ENCODE peak calls at places on chromosomes 2 and 18, in ten cellular contexts. Q is stimulated activated CD4-positive, alpha-beta T cell treated with anti-CD3 and anti-CD28 coated beads, Interleukin-12 subunit alpha, Interleukin-12 subunit beta, amount 100 ng/mL, for 48 hours; R is GM10248; E is pancreas; M is hippocampal formation; G is stimulated activated CD8-positive, alpha-beta memory T cell treated with anti-CD3 and anti-CD28 coated beads, Interleukin-15, amount 100 ng/mL, for 24 hours; P is left ventricle myocardium inferior; K is NCI-H1092 treated with DMSO at 0.1 percent for 48 hours; W is kidney glomerular epithelial cell; Y is activated naive CD8-positive, alpha-beta T cell treated with anti-CD3 and anti-CD28 coated beads, Interleukin-2, amount 10 ng/mL, durations not matched to agents 7 days and 5 days. O is an unnamed sample.

GRCh38 chr2:152499921-152500320 is 164.9 kb downstream of the FMNL2 start:
- DNase-seq in R (peak; percentile 15), E (no peak), M (no peak), K (no peak), W (peak; percentile 58), Q (no peak), G (no peak), P (no peak), Y (no peak), O (no peak)

GRCh38 chr2:219457784-219458369 is 23.2 kb downstream of the SPEG start:
- DNase-seq in M (no peak), Y (no peak), K (no peak), P (no peak), Q (no peak), R (no peak), G (no peak), E (no peak), W (no peak), O (no peak)

GRCh38 chr2:228927028-228928010 is 343.8 kb downstream of the PID1 start:
- DNase-seq in R (no peak), M (no peak), K (no peak), W (no peak), Y (no peak), Q (no peak), G (no peak), E (no peak), P (no peak), O (no peak)

GRCh38 chr2:237181844-237182243 is 96.2 kb downstream of the COPS8 start:
- DNase-seq in K (no peak), P (no peak), M (no peak), E (no peak), W (peak; percentile 39), G (no peak), Q (no peak), R (no peak), Y (no peak), O (no peak)

GRCh38 chr2:6656633-6657032 is 209.1 kb downstream of the CMPK2 start:
- DNase-seq in P (no peak), M (no peak), E (no peak), W (no peak), R (no peak), K (no peak), Q (no peak), Y (no peak), G (no peak), O (no peak)

GRCh38 chr18:32919799-32920198 is 147.0 kb upstream of the KLHL14 start:
- DNase-seq in R (peak; percentile 44), E (no peak), G (no peak), Q (no peak), K (peak; percentile 80), P (no peak), W (peak; percentile 69), Y (no peak), M (no peak), O (no peak)

GRCh38 chr2:134839649-134840048 is 1.2 kb downstream of the ACMSD start:
- DNase-seq in E (no peak), Q (no peak), W (peak; percentile 44), P (no peak), R (no peak), K (no peak), Y (no peak), M (no peak), G (no peak), O (no peak)

GRCh38 chr2:71157124-71157802 is 26.8 kb downstream of the MPHOSPH10 start:
- DNase-seq in M (peak; percentile 30), R (peak; percentile 63), Q (peak; percentile 58), E (peak; percentile 51), Y (peak; percentile 58), K (peak; percentile 18), W (no peak), P (peak; percentile 30), G (peak; percentile 31), O (peak; percentile 53)

GRCh38 chr2:161243312-161243711 is 64.9 kb upstream of the PSMD14 start:
- DNase-seq in W (no peak), P (no peak), K (no peak), Y (no peak), G (no peak), Q (no peak), R (peak; percentile 18), M (no peak), E (no peak), O (no peak)

GRCh38 chr18:75248426-75249191 is 38.0 kb downstream of the TSHZ1 start:
- DNase-seq in E (no peak), G (no peak), Y (no peak), R (no peak), Q (no peak), P (no peak), W (peak; percentile 7), K (peak; percentile 86), M (no peak), O (no peak)

GRCh38 chr2:240438810-240439697 is 3.6 kb downstream of the GPC1 start:
- DNase-seq in Q (no peak), M (no peak), W (no peak), K (no peak), E (no peak), Y (peak; percentile 30), G (no peak), R (no peak), P (peak; percentile 49), O (no peak)

GRCh38 chr18:35179906-35180305 is 60.9 kb upstream of the ZNF397 start:
- DNase-seq in W (no peak), G (no peak), E (no peak), Y (no peak), P (no peak), Q (no peak), R (no peak), K (no peak), M (no peak), O (no peak)

GRCh38 chr2:24831736-24832421 is 38.7 kb downstream of the CENPO start:
- DNase-seq in P (peak; percentile 42), R (no peak), W (no peak), Y (no peak), G (no peak), K (no peak), M (peak; percentile 76), Q (no peak), E (peak; percentile 59), O (no peak)

GRCh38 chr2:108934151-108934550 is 54.9 kb downstream of the EDAR start:
- DNase-seq in Y (no peak), G (no peak), K (no peak), R (no peak), W (no peak), Q (no peak), P (no peak), E (no peak), M (no peak), O (no peak)

GRCh38 chr2:170715062-170715931 is at the start of gene SP5:
- DNase-seq in P (peak; percentile 25), R (peak; percentile 44), E (peak; percentile 74), M (no peak), Q (no peak), K (peak; percentile 44), Y (peak; percentile 65), W (no peak), G (no peak), O (peak; percentile 71)

GRCh38 chr2:39632871-39633270 is 32.8 kb upstream of the TMEM178A start:
- DNase-seq in E (no peak), P (no peak), Q (no peak), M (no peak), K (no peak), Y (no peak), R (no peak), G (no peak), W (peak; percentile 42), O (no peak)

GRCh38 chr2:216992056-216992455 is 132.2 kb upstream of the TNP1 start:
- DNase-seq in P (peak; percentile 42), W (no peak), R (no peak), G (no peak), M (no peak), Y (no peak), Q (no peak), K (no peak), E (no peak), O (no peak)

GRCh38 chr2:1974391-1974790 is 230.1 kb upstream of the PXDN start:
- DNase-seq in Q (no peak), M (no peak), Y (no peak), G (no peak), E (no peak), R (no peak), W (peak; percentile 71), K (no peak), P (no peak), O (no peak)

GRCh38 chr2:133817680-133818566 is 249.7 kb upstream of the NCKAP5 start:
- DNase-seq in K (no peak), M (no peak), P (no peak), W (peak; percentile 100), R (no peak), G (no peak), Y (no peak), E (peak; percentile 21), Q (no peak), O (no peak)

GRCh38 chr2:30708491-30709290 is 98.6 kb downstream of the CAPN13 start:
- DNase-seq in G (no peak), P (no peak), Y (no peak), R (no peak), E (no peak), M (no peak), K (no peak), W (no peak), Q (no peak), O (no peak)

GRCh38 chr2:218882866-218883366 is 2.3 kb downstream of the WNT10A start:
- DNase-seq in G (no peak), M (no peak), W (no peak), R (no peak), Y (no peak), Q (no peak), K (no peak), P (no peak), E (no peak), O (no peak)

GRCh38 chr2:238906936-238907716 is 59.2 kb downstream of the TWIST2 start:
- DNase-seq in M (no peak), W (no peak), R (no peak), G (no peak), Q (no peak), Y (no peak), E (no peak), K (no peak), P (no peak), O (no peak)

GRCh38 chr2:3254438-3254941 is 123.1 kb downstream of the EIPR1 start:
- DNase-seq in G (no peak), W (no peak), M (no peak), Q (no peak), R (peak; percentile 68), K (no peak), P (no peak), E (no peak), Y (no peak), O (no peak)

GRCh38 chr2:165601065-165601830 is 131.8 kb downstream of the CSRNP3 start:
- DNase-seq in K (no peak), W (no peak), R (no peak), G (no peak), Y (no peak), M (no peak), P (no peak), Q (no peak), E (no peak), O (no peak)

GRCh38 chr2:128557841-128558241 is 239.2 kb upstream of the HS6ST1 start:
- DNase-seq in K (no peak), R (no peak), Y (no peak), Q (no peak), P (no peak), E (no peak), M (no peak), W (no peak), G (no peak), O (no peak)

GRCh38 chr2:126187665-126188064 is 468.3 kb upstream of the GYPC start:
- DNase-seq in Q (no peak), M (no peak), W (no peak), Y (no peak), E (no peak), K (no peak), P (no peak), R (no peak), G (no peak), O (no peak)

GRCh38 chr2:223674998-223675609 is 72.9 kb upstream of the SCG2 start:
- DNase-seq in M (no peak), R (no peak), E (peak; percentile 10), P (no peak), Y (no peak), W (no peak), G (no peak), Q (no peak), K (no peak), O (no peak)

GRCh38 chr2:237731663-237732062 is 66.9 kb upstream of the RBM44 start:
- DNase-seq in Q (peak; percentile 27), W (peak; percentile 74), K (peak; percentile 42), R (no peak), G (no peak), P (no peak), E (peak; percentile 9), Y (no peak), M (no peak), O (no peak)